ENCODE peak calls at places on chromosomes 7 and 10, in six cellular contexts. One of them, this sample, is unnamed. For H3K27me3, the result is how much of the 10 kb centered on the place peaks cover.

GRCh38 chr7:157241631-157242030 is 95.2 kb upstream of the DNAJB6 start:
- DNase-seq in GM23248: no peak
- DNase-seq in mesenchymal stem cell: no peak
- DNase-seq in iPS DF 6.9: no peak
- DNase-seq in heart left ventricle: no peak
- DNase-seq in DND-41: no peak
- DNase-seq in this sample: no peak

GRCh38 chr10:71079761-71080380 is 132.5 kb upstream of the UNC5B start:
- DNase-seq in GM23248: no peak
- DNase-seq in heart left ventricle: no peak
- DNase-seq in DND-41: no peak
- DNase-seq in mesenchymal stem cell: no peak
- DNase-seq in iPS DF 6.9: no peak
- DNase-seq in this sample: no peak

GRCh38 chr10:13651969-13652720 is 65.4 kb downstream of the PRPF18 start:
- DNase-seq in iPS DF 6.9: no peak
- DNase-seq in mesenchymal stem cell: no peak
- DNase-seq in GM23248: no peak
- DNase-seq in DND-41: no peak
- DNase-seq in heart left ventricle: no peak
- DNase-seq in this sample: no peak

GRCh38 chr7:38306914-38307313 is 33.5 kb upstream of the TARP start:
- DNase-seq in heart left ventricle: no peak
- DNase-seq in GM23248: no peak
- DNase-seq in mesenchymal stem cell: no peak
- DNase-seq in DND-41: no peak
- DNase-seq in iPS DF 6.9: no peak
- DNase-seq in this sample: no peak

GRCh38 chr10:125284875-125285597 is 124.7 kb upstream of the CTBP2 start:
- DNase-seq in DND-41: no peak
- DNase-seq in GM23248: peak
- DNase-seq in mesenchymal stem cell: no peak
- DNase-seq in iPS DF 6.9: peak
- DNase-seq in heart left ventricle: no peak
- DNase-seq in this sample: no peak

GRCh38 chr7:28423919-28424514 is 11.7 kb downstream of the CREB5 start:
- DNase-seq in GM23248: no peak
- DNase-seq in mesenchymal stem cell: no peak
- DNase-seq in DND-41: no peak
- DNase-seq in heart left ventricle: no peak
- DNase-seq in iPS DF 6.9: no peak
- DNase-seq in this sample: no peak

GRCh38 chr7:108345710-108346336 is 110.4 kb downstream of the NRCAM start:
- DNase-seq in heart left ventricle: no peak
- DNase-seq in mesenchymal stem cell: no peak
- DNase-seq in DND-41: no peak
- DNase-seq in iPS DF 6.9: no peak
- DNase-seq in GM23248: no peak
- DNase-seq in this sample: no peak

GRCh38 chr10:114902151-114902550 is 35.8 kb upstream of the TRUB1 start:
- DNase-seq in GM23248: no peak
- DNase-seq in iPS DF 6.9: no peak
- DNase-seq in DND-41: no peak
- DNase-seq in mesenchymal stem cell: peak
- DNase-seq in heart left ventricle: no peak
- DNase-seq in this sample: no peak

GRCh38 chr7:22481726-22482125 is 18.3 kb downstream of the STEAP1B start:
- DNase-seq in GM23248: peak
- DNase-seq in iPS DF 6.9: no peak
- DNase-seq in DND-41: peak
- DNase-seq in mesenchymal stem cell: peak
- DNase-seq in heart left ventricle: no peak
- DNase-seq in this sample: no peak

GRCh38 chr10:28559661-28560060 is 26.7 kb downstream of the WAC start:
- DNase-seq in mesenchymal stem cell: no peak
- DNase-seq in GM23248: no peak
- DNase-seq in iPS DF 6.9: no peak
- DNase-seq in heart left ventricle: no peak
- DNase-seq in DND-41: no peak
- DNase-seq in this sample: no peak

GRCh38 chr7:122219253-122219865 is 75.3 kb upstream of the AASS start:
- DNase-seq in iPS DF 6.9: no peak
- DNase-seq in mesenchymal stem cell: peak
- DNase-seq in DND-41: no peak
- DNase-seq in GM23248: peak
- DNase-seq in heart left ventricle: no peak
- DNase-seq in this sample: peak

GRCh38 chr10:95556994-95557767 is 4.0 kb downstream of the SORBS1 start:
- DNase-seq in GM23248: no peak
- DNase-seq in iPS DF 6.9: no peak
- DNase-seq in DND-41: no peak
- DNase-seq in heart left ventricle: no peak
- DNase-seq in mesenchymal stem cell: no peak
- DNase-seq in this sample: no peak

GRCh38 chr10:29105516-29106215 is 183.2 kb upstream of the LYZL1 start:
- DNase-seq in iPS DF 6.9: no peak
- DNase-seq in mesenchymal stem cell: peak
- DNase-seq in heart left ventricle: no peak
- DNase-seq in GM23248: peak
- DNase-seq in DND-41: no peak
- DNase-seq in this sample: peak

GRCh38 chr10:43237631-43238446 is 29.0 kb downstream of the RASGEF1A start:
- DNase-seq in GM23248: no peak
- DNase-seq in DND-41: no peak
- DNase-seq in heart left ventricle: peak
- DNase-seq in mesenchymal stem cell: no peak
- DNase-seq in iPS DF 6.9: no peak
- DNase-seq in this sample: no peak

GRCh38 chr10:26627320-26627719 is 70.2 kb upstream of the PDSS1 start:
- DNase-seq in DND-41: no peak
- DNase-seq in iPS DF 6.9: no peak
- DNase-seq in GM23248: no peak
- DNase-seq in mesenchymal stem cell: no peak
- DNase-seq in heart left ventricle: no peak
- DNase-seq in this sample: no peak

GRCh38 chr7:65980478-65981250 is 1.3 kb downstream of the GUSB start:
- DNase-seq in GM23248: peak
- DNase-seq in DND-41: peak
- DNase-seq in iPS DF 6.9: no peak
- DNase-seq in mesenchymal stem cell: peak
- DNase-seq in heart left ventricle: peak
- DNase-seq in this sample: peak

GRCh38 chr10:124000792-124001201 is 92.6 kb downstream of the CHST15 start:
- DNase-seq in GM23248: peak
- DNase-seq in DND-41: no peak
- DNase-seq in iPS DF 6.9: no peak
- DNase-seq in heart left ventricle: no peak
- DNase-seq in mesenchymal stem cell: peak
- DNase-seq in this sample: peak

GRCh38 chr10:11397980-11398580 is 213.4 kb downstream of the USP6NL start:
- DNase-seq in iPS DF 6.9: no peak
- DNase-seq in DND-41: peak
- DNase-seq in mesenchymal stem cell: no peak
- DNase-seq in GM23248: peak
- DNase-seq in heart left ventricle: no peak
- DNase-seq in this sample: no peak

GRCh38 chr10:114970515-114970914 is 32.5 kb downstream of the TRUB1 start:
- DNase-seq in mesenchymal stem cell: peak
- DNase-seq in GM23248: no peak
- DNase-seq in iPS DF 6.9: peak
- DNase-seq in DND-41: peak
- DNase-seq in heart left ventricle: no peak
- DNase-seq in this sample: no peak

GRCh38 chr10:125774144-125774543 is 1.5 kb downstream of the MMP21 start:
- DNase-seq in heart left ventricle: no peak
- DNase-seq in DND-41: no peak
- DNase-seq in iPS DF 6.9: no peak
- DNase-seq in mesenchymal stem cell: no peak
- DNase-seq in GM23248: no peak
- DNase-seq in this sample: no peak

GRCh38 chr7:13990319-13990983 is 985 bp upstream of the ETV1 start:
- DNase-seq in GM23248: peak
- DNase-seq in iPS DF 6.9: peak
- DNase-seq in DND-41: no peak
- DNase-seq in heart left ventricle: peak
- DNase-seq in mesenchymal stem cell: peak
- DNase-seq in this sample: peak

DNA sequence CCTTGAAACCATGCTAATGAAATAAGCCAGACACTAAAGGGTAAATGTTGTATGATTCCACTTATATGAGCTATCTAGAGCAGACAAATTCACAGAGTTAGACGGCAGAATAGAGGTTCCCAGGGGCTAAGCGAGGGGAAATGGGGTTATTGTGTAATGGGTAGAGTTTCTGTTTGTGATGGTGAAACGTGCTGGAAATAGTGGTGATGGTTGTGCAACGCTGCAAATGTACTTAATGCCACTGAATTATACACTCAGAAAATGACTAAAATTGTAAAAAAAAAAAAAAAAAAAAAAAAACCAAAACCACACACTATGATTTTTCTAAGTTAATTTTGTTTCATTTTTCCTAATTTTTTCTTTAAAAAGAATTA is 30.0 kb downstream of the SFXN4 start:
- DNase-seq in DND-41: no peak
- DNase-seq in iPS DF 6.9: no peak
- DNase-seq in mesenchymal stem cell: peak
- DNase-seq in GM23248: peak
- DNase-seq in heart left ventricle: no peak
- DNase-seq in this sample: no peak
- H3K4me3 ChIP-seq in DND-41: no peak
- H3K4me3 ChIP-seq in iPS DF 6.9: no peak
- H3K4me3 ChIP-seq in mesenchymal stem cell: peak
- H3K4me3 ChIP-seq in GM23248: no peak
- H3K4me3 ChIP-seq in heart left ventricle: no peak
- H3K4me3 ChIP-seq in this sample: no peak

GRCh38 chr10:15222511-15222910 is 54.0 kb upstream of the NMT2 start:
- DNase-seq in DND-41: no peak
- DNase-seq in heart left ventricle: no peak
- DNase-seq in iPS DF 6.9: no peak
- DNase-seq in mesenchymal stem cell: no peak
- DNase-seq in GM23248: no peak
- DNase-seq in this sample: peak
- H3K27ac ChIP-seq in DND-41: no peak
- H3K27ac ChIP-seq in heart left ventricle: no peak
- H3K27ac ChIP-seq in iPS DF 6.9: no peak
- H3K27ac ChIP-seq in mesenchymal stem cell: no peak
- H3K27ac ChIP-seq in GM23248: no peak
- H3K27ac ChIP-seq in this sample: peak

GRCh38 chr7:128201690-128202085 is 39.4 kb upstream of the LEP start:
- DNase-seq in GM23248: no peak
- DNase-seq in heart left ventricle: no peak
- DNase-seq in iPS DF 6.9: no peak
- DNase-seq in mesenchymal stem cell: no peak
- DNase-seq in DND-41: no peak
- DNase-seq in this sample: no peak

GRCh38 chr7:128200376-128200775 is 40.7 kb upstream of the LEP start:
- DNase-seq in GM23248: no peak
- DNase-seq in DND-41: no peak
- DNase-seq in heart left ventricle: no peak
- DNase-seq in mesenchymal stem cell: no peak
- DNase-seq in iPS DF 6.9: no peak
- DNase-seq in this sample: no peak

GRCh38 chr7:128203047-128203491 is 38.0 kb upstream of the LEP start:
- DNase-seq in iPS DF 6.9: no peak
- DNase-seq in mesenchymal stem cell: no peak
- DNase-seq in DND-41: no peak
- DNase-seq in heart left ventricle: no peak
- DNase-seq in GM23248: no peak
- DNase-seq in this sample: no peak

GRCh38 chr7:128202287-128202957 is 38.7 kb upstream of the LEP start:
- DNase-seq in DND-41: no peak
- DNase-seq in mesenchymal stem cell: no peak
- DNase-seq in iPS DF 6.9: no peak
- DNase-seq in GM23248: no peak
- DNase-seq in heart left ventricle: no peak
- DNase-seq in this sample: no peak

GRCh38 chr7:128201067-128201689 is 39.9 kb upstream of the LEP start:
- DNase-seq in GM23248: no peak
- DNase-seq in DND-41: no peak
- DNase-seq in iPS DF 6.9: peak
- DNase-seq in heart left ventricle: no peak
- DNase-seq in mesenchymal stem cell: no peak
- DNase-seq in this sample: no peak
- H3K27me3 ChIP-seq in GM23248: under half
- H3K27me3 ChIP-seq in DND-41: under half
- H3K27me3 ChIP-seq in iPS DF 6.9: under half
- H3K27me3 ChIP-seq in heart left ventricle: under half
- H3K27me3 ChIP-seq in mesenchymal stem cell: half or more
- H3K27me3 ChIP-seq in this sample: under half

GRCh38 chr10:7635431-7636125 is 31.2 kb downstream of the ITIH5 start:
- DNase-seq in DND-41: no peak
- DNase-seq in GM23248: no peak
- DNase-seq in heart left ventricle: no peak
- DNase-seq in iPS DF 6.9: peak
- DNase-seq in mesenchymal stem cell: no peak
- DNase-seq in this sample: no peak
- H3K4me3 ChIP-seq in DND-41: no peak
- H3K4me3 ChIP-seq in GM23248: no peak
- H3K4me3 ChIP-seq in heart left ventricle: no peak
- H3K4me3 ChIP-seq in iPS DF 6.9: no peak
- H3K4me3 ChIP-seq in mesenchymal stem cell: no peak
- H3K4me3 ChIP-seq in this sample: no peak

GRCh38 chr7:128792471-128793183 is 859 bp downstream of the CCDC136 start:
- DNase-seq in iPS DF 6.9: no peak
- DNase-seq in GM23248: no peak
- DNase-seq in mesenchymal stem cell: no peak
- DNase-seq in DND-41: no peak
- DNase-seq in heart left ventricle: no peak
- DNase-seq in this sample: no peak

GRCh38 chr7:128793184-128793552 is 1.4 kb downstream of the CCDC136 start:
- DNase-seq in iPS DF 6.9: no peak
- DNase-seq in mesenchymal stem cell: no peak
- DNase-seq in heart left ventricle: no peak
- DNase-seq in GM23248: no peak
- DNase-seq in DND-41: no peak
- DNase-seq in this sample: no peak

GRCh38 chr7:128790297-128791037 is 1.3 kb upstream of the CCDC136 start:
- DNase-seq in GM23248: no peak
- DNase-seq in mesenchymal stem cell: no peak
- DNase-seq in heart left ventricle: no peak
- DNase-seq in DND-41: peak
- DNase-seq in iPS DF 6.9: no peak
- DNase-seq in this sample: no peak

GRCh38 chr7:128791121-128791967 is 424 bp upstream of the CCDC136 start:
- DNase-seq in GM23248: peak
- DNase-seq in DND-41: peak
- DNase-seq in heart left ventricle: peak
- DNase-seq in iPS DF 6.9: no peak
- DNase-seq in mesenchymal stem cell: peak
- DNase-seq in this sample: no peak

DNA sequence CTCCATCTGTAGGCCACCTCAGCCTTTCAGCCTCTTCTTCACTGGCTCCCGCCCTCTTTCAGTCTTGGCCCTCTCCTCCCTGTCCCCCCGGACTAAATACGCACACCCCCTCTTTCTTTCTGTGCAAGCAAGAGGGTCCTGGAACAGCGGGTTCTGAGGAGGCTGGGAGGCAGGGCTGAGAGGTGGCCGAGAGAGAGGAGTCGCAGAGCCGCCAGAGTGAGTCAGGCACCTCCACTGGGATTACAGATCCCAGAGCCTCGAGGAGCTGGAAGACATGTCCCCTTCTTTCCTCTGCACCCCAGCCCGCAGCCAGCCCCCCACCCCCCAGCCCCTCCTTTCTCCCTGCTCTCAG is at the start of gene CCDC136:
- DNase-seq in iPS DF 6.9: no peak
- DNase-seq in mesenchymal stem cell: peak
- DNase-seq in GM23248: peak
- DNase-seq in DND-41: no peak
- DNase-seq in heart left ventricle: no peak
- DNase-seq in this sample: no peak
- H3K27ac ChIP-seq in iPS DF 6.9: no peak
- H3K27ac ChIP-seq in mesenchymal stem cell: no peak
- H3K27ac ChIP-seq in GM23248: no peak
- H3K27ac ChIP-seq in DND-41: peak
- H3K27ac ChIP-seq in heart left ventricle: no peak
- H3K27ac ChIP-seq in this sample: no peak